ENCODE peak calls at places on chromosomes 11 and 22, in six cellular contexts. U is H9, P is trophoblast cell, M is neuronal stem cell, H is IMR-90, G is H1. E is an unnamed sample.
A peak's percentile ranks its signal among the peaks of the same experiment; 100 is the strongest.

GRCh38 chr11:64299847-64300648 is at the start of gene CATSPERZ:
- DNase-seq in H (no peak), G (peak; percentile 83), M (no peak), U (no peak), P (no peak), E (no peak)

GRCh38 chr22:19524170-19525115 is at the start of gene CLDN5:
- DNase-seq in P (no peak), G (peak; percentile 89), H (no peak), U (peak; percentile 84), M (peak; percentile 63), E (peak; percentile 28)

GRCh38 chr11:108592591-108593213 is 866 bp downstream of the EXPH5 start:
- DNase-seq in G (peak; percentile 56), P (peak; percentile 73), U (peak; percentile 40), M (peak; percentile 17), H (no peak), E (peak; percentile 21)

GRCh38 chr11:33027846-33028536 is 11.4 kb upstream of the TCP11L1 start:
- DNase-seq in U (no peak), G (no peak), P (peak; percentile 64), M (no peak), H (peak; percentile 62), E (peak; percentile 22)

GRCh38 chr11:123384116-123384515 is 46.0 kb upstream of the GRAMD1B start:
- DNase-seq in P (no peak), U (no peak), M (no peak), G (no peak), H (no peak), E (no peak)

GRCh38 chr11:61893981-61894380 is 2.6 kb upstream of the FADS3 start:
- DNase-seq in G (no peak), H (peak; percentile 94), U (no peak), P (no peak), M (no peak), E (peak; percentile 80)

GRCh38 chr11:116712428-116712827 is 60.4 kb downstream of the BUD13 start:
- DNase-seq in U (no peak), P (no peak), G (no peak), H (no peak), M (no peak), E (no peak)

GRCh38 chr22:41620646-41621098 is at the start of gene DESI1:
- DNase-seq in M (no peak), H (no peak), G (no peak), P (peak; percentile 35), U (no peak), E (no peak)

GRCh38 chr22:26086359-26086758 is 82.9 kb upstream of the SEZ6L start:
- DNase-seq in P (no peak), U (no peak), H (no peak), G (no peak), M (no peak), E (no peak)

GRCh38 chr22:43238526-43239006 is 51.6 kb upstream of the TTLL12 start:
- DNase-seq in P (no peak), G (no peak), H (no peak), U (no peak), M (no peak), E (no peak)

GRCh38 chr11:121024989-121025388 is 1.1 kb downstream of the TBCEL start:
- DNase-seq in M (no peak), P (peak; percentile 31), U (no peak), G (no peak), H (peak; percentile 9), E (peak; percentile 53)

DNA sequence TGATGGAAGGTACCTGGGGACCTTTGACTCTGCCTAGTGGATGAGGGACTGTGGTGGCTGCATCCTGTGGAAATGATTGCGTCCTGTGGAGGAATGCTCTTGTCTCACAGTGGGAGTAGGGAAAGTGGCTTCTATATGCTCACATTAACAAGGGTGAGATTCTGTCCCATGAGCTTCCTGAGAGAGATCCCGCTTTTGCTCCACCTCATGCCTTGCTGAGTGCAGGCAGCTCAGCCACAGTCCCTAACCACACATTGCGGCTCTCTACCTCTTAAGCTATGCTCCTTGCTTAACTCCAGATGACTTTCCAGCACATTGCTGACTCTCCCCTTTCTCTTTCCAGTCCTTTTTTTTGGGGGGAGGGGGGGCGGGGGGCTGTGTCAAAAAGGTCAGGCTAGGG is 45.0 kb downstream of the TEAD1 start:
- DNase-seq in P (no peak), U (no peak), G (peak; percentile 44), H (peak; percentile 43), M (peak; percentile 20), E (peak; percentile 64)
- H2BK5ac ChIP-seq in P (no peak overlapping the region), U (no peak overlapping the region), G (no peak overlapping the region), H (no peak overlapping the region), M (no peak overlapping the region), E (no peak overlapping the region)

GRCh38 chr22:49297871-49298721 is 529.6 kb downstream of the BRD1 start:
- DNase-seq in P (no peak), H (no peak), U (peak; percentile 33), M (no peak), G (peak; percentile 45), E (no peak)
- H3K27ac ChIP-seq in P (no peak overlapping the region), H (no peak overlapping the region), U (no peak overlapping the region), M (no peak overlapping the region), G (no peak overlapping the region), E (no peak overlapping the region)

DNA sequence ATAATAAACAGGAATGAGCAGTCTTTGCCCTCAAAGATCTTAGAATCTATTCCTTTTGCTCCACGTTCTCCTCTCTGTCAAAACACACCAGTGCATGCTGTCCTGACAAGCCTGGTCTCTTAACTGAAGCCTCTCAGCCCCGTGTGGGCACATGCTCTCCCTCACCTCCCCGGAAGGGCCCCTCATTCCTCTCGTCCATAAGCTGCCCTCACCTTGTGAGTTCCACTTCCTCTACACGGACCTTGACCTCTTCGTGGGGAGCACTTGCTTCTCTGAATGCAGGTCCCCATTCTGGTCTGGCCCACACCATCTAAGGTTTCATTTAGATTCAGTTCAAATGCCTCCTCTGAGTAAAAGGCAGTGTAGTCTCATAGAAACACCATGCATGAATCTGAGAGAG is 412.3 kb upstream of the SYN3 start:
- DNase-seq in H (no peak), U (no peak), P (no peak), M (no peak), G (no peak), E (no peak)
- H4K91ac ChIP-seq in H (no peak overlapping the region), U (no peak overlapping the region), P (no peak overlapping the region), M (no peak overlapping the region), G (no peak overlapping the region), E (no peak overlapping the region)

GRCh38 chr11:70128435-70128906 is 50.4 kb downstream of the ANO1 start:
- DNase-seq in P (no peak), U (peak; percentile 72), G (no peak), H (no peak), M (no peak), E (no peak)
- H2BK5ac ChIP-seq in P (no peak overlapping the region), U (no peak overlapping the region), G (peak overlapping the region; percentile 99), H (no peak overlapping the region), M (no peak overlapping the region), E (no peak overlapping the region)

GRCh38 chr11:2868604-2869526 is 16.7 kb downstream of the CDKN1C start:
- DNase-seq in M (no peak), G (no peak), H (no peak), P (no peak), U (no peak), E (no peak)
- H3K27ac ChIP-seq in M (peak overlapping the region; percentile 72), G (no peak overlapping the region), H (no peak overlapping the region), P (no peak overlapping the region), U (no peak overlapping the region), E (no peak overlapping the region)

GRCh38 chr11:17987826-17988225 is 25.0 kb downstream of the SERGEF start:
- DNase-seq in M (no peak), U (no peak), H (no peak), P (no peak), G (no peak), E (no peak)
- H4K91ac ChIP-seq in M (no peak overlapping the region), U (no peak overlapping the region), H (no peak overlapping the region), P (no peak overlapping the region), G (no peak overlapping the region), E (no peak overlapping the region)

GRCh38 chr22:37559901-37560681 is at the start of gene CDC42EP1:
- DNase-seq in G (peak; percentile 78), U (peak; percentile 47), H (peak; percentile 36), M (no peak), P (peak; percentile 53), E (peak; percentile 64)
- H2BK5ac ChIP-seq in G (peak within 1 kb of the TSS; percentile 35), U (no peak within 1 kb of the TSS), H (peak within 1 kb of the TSS; percentile 99), M (peak within 1 kb of the TSS; percentile 58), P (peak within 1 kb of the TSS; percentile 97), E (peak within 1 kb of the TSS; percentile 100)